ENCODE peak calls at places on chromosomes 6 and 20, in seven cellular contexts. N is uterus, R is left lung, V is ascending aorta, Z is IMR-90, C is GM23248, H is ovary. G is an unnamed sample.

GRCh38 chr6:29141606-29142005 is 29.1 kb upstream of the OR2J2 start:
- DNase-seq in V (no peak), N (no peak), H (no peak), C (no peak), R (no peak), Z (no peak), G (no peak)

GRCh38 chr20:31740208-31740607 is 1.1 kb downstream of the TPX2 start:
- DNase-seq in R (no peak), V (no peak), H (no peak), N (no peak), Z (peak; percentile 80), C (peak; percentile 82), G (no peak)

GRCh38 chr6:17935188-17936149 is 52.0 kb downstream of the KIF13A start:
- DNase-seq in N (no peak), C (no peak), V (no peak), Z (no peak), H (no peak), R (no peak), G (no peak)

GRCh38 chr6:142542704-142543233 is 241.0 kb downstream of the ADGRG6 start:
- DNase-seq in C (peak; percentile 95), Z (peak; percentile 81), R (peak; percentile 50), N (peak; percentile 78), H (peak; percentile 61), V (no peak), G (peak; percentile 67)

GRCh38 chr20:62601172-62601571 is 41.1 kb upstream of the SLCO4A1 start:
- DNase-seq in C (no peak), R (no peak), N (no peak), V (no peak), Z (no peak), H (no peak), G (no peak)

GRCh38 chr6:1364791-1365190 is 24.6 kb upstream of the FOXF2 start:
- DNase-seq in R (no peak), N (no peak), V (no peak), Z (no peak), H (no peak), C (peak; percentile 44), G (no peak)

GRCh38 chr20:32675223-32675975 is 1.7 kb upstream of the C20orf203 start:
- DNase-seq in R (no peak), Z (no peak), N (no peak), V (no peak), C (no peak), H (no peak), G (no peak)

GRCh38 chr20:50569864-50570836 is 60.0 kb downstream of the PTPN1 start:
- DNase-seq in R (no peak), H (no peak), N (no peak), C (peak; percentile 57), Z (peak; percentile 37), V (no peak), G (no peak)

GRCh38 chr6:130524552-130524951 is 158.7 kb downstream of the TMEM200A start:
- DNase-seq in C (no peak), Z (no peak), R (no peak), N (no peak), H (no peak), V (no peak), G (no peak)

GRCh38 chr6:8017276-8017701 is 46.9 kb downstream of the BLOC1S5 start:
- DNase-seq in C (no peak), Z (no peak), V (no peak), H (no peak), R (no peak), N (no peak), G (no peak)

GRCh38 chr6:132257561-132257960 is 143.7 kb downstream of the MOXD1 start:
- DNase-seq in Z (peak; percentile 47), R (no peak), V (no peak), N (no peak), C (peak; percentile 19), H (no peak), G (no peak)

GRCh38 chr6:31122803-31123706 is 2.8 kb upstream of the CDSN start:
- DNase-seq in H (peak; percentile 94), Z (peak; percentile 76), V (no peak), N (peak; percentile 84), C (peak; percentile 96), R (peak; percentile 79), G (peak; percentile 79)

GRCh38 chr20:237479-237878 is 10.4 kb downstream of the DEFB129 start:
- DNase-seq in H (no peak), C (peak; percentile 1), V (no peak), Z (peak; percentile 5), N (no peak), R (peak; percentile 69), G (no peak)

GRCh38 chr6:157789861-157790260 is 33.2 kb upstream of the SNX9 start:
- DNase-seq in N (no peak), R (no peak), H (no peak), V (no peak), C (no peak), Z (no peak), G (no peak)

GRCh38 chr6:10451828-10452509 is 37.1 kb upstream of the TFAP2A start:
- DNase-seq in V (no peak), C (peak; percentile 91), N (no peak), H (no peak), R (peak; percentile 84), Z (peak; percentile 50), G (no peak)

GRCh38 chr20:64107736-64108457 is 532 bp upstream of the NPBWR2 start:
- DNase-seq in H (no peak), V (peak; percentile 3), C (no peak), Z (no peak), R (peak; percentile 19), N (no peak), G (no peak)

GRCh38 chr6:38370653-38371311 is 268.9 kb downstream of the BTBD9 start:
- DNase-seq in C (no peak), V (no peak), H (no peak), Z (no peak), N (peak; percentile 34), R (no peak), G (no peak)

GRCh38 chr20:3165473-3166337 is 6.0 kb upstream of the FASTKD5 start:
- DNase-seq in C (peak; percentile 46), R (no peak), N (peak; percentile 37), Z (peak; percentile 63), V (no peak), H (peak; percentile 69), G (no peak)

GRCh38 chr6:27630727-27631613 is 158.1 kb upstream of the ZNF184 start:
- DNase-seq in N (no peak), V (no peak), R (no peak), C (peak; percentile 52), Z (peak; percentile 47), H (peak; percentile 35), G (no peak)

GRCh38 chr20:63059684-63060056 is 52.9 kb upstream of the BHLHE23 start:
- DNase-seq in N (no peak), Z (no peak), H (no peak), C (no peak), V (no peak), R (peak; percentile 9), G (no peak)

GRCh38 chr6:18720075-18720474 is 332.9 kb downstream of the RNF144B start:
- DNase-seq in R (no peak), Z (no peak), V (no peak), H (no peak), N (no peak), C (no peak), G (no peak)

GRCh38 chr20:41306061-41306727 is 11.3 kb downstream of the ZHX3 start:
- DNase-seq in V (no peak), R (no peak), Z (no peak), H (no peak), C (no peak), N (no peak), G (no peak)

GRCh38 chr6:135478626-135479025 is 18.9 kb downstream of the AHI1 start:
- DNase-seq in Z (no peak), R (no peak), C (no peak), V (no peak), H (no peak), N (no peak), G (no peak)

GRCh38 chr6:135481786-135482369 is 15.7 kb downstream of the AHI1 start:
- DNase-seq in V (no peak), R (no peak), Z (peak; percentile 19), H (no peak), C (peak; percentile 76), N (no peak), G (no peak)
- H3K9me3 ChIP-seq in V (peaks cover 13% of the 10 kb centered on the region), R (peaks cover 64% of the 10 kb centered on the region), Z (peaks cover 39% of the 10 kb centered on the region), H (no peaks in the 10 kb centered on the region), C (peaks cover 9% of the 10 kb centered on the region), N (peaks cover 23% of the 10 kb centered on the region), G (no peaks in the 10 kb centered on the region)

DNA sequence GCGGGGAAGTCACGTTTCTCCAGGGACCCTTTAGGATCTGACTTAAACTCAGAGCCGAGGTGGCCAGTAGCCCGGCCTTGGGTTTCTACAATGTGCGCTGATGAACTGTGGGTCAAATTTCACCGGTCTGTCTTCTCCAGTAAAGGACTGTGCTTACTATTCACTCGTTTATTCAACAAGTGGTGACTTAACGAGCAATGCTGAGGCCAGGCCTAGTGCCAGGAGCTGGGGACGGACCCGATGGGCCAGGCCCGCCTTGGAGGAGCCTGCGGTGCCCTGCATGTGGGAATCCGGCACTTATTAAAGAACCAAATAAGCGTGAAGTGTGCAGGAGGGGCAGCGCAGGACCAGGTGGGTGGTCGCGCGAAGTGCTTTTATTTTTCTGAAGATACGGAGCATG is 24.0 kb downstream of the CTCFL start:
- DNase-seq in N (no peak), H (no peak), C (no peak), Z (no peak), R (no peak), V (no peak), G (no peak)
- H3K27ac ChIP-seq in N (no peak overlapping the region), H (no peak overlapping the region), C (no peak overlapping the region), Z (no peak overlapping the region), R (no peak overlapping the region), V (no peak overlapping the region), G (no peak overlapping the region)

GRCh38 chr20:30611239-30611984 is 646.1 kb upstream of the DEFB115 start:
- DNase-seq in H (no peak), Z (no peak), V (no peak), N (no peak), R (no peak), C (no peak), G (no peak)

GRCh38 chr20:30610044-30610693 is 647.3 kb upstream of the DEFB115 start:
- DNase-seq in H (no peak), C (no peak), R (no peak), V (no peak), N (no peak), Z (no peak), G (no peak)

GRCh38 chr20:30606990-30607389 is 650.5 kb upstream of the DEFB115 start:
- DNase-seq in R (no peak), V (no peak), H (no peak), N (no peak), Z (no peak), C (no peak), G (no peak)

GRCh38 chr20:30612344-30612743 is 645.1 kb upstream of the DEFB115 start:
- DNase-seq in Z (no peak), R (no peak), C (no peak), V (no peak), H (no peak), N (no peak), G (no peak)

GRCh38 chr20:30610751-30611150 is 646.7 kb upstream of the DEFB115 start:
- DNase-seq in N (no peak), V (no peak), H (no peak), C (no peak), Z (no peak), R (no peak), G (no peak)
- H3K9me3 ChIP-seq in N (no peaks in the 10 kb centered on the region), V (no peaks in the 10 kb centered on the region), H (no peaks in the 10 kb centered on the region), C (no peaks in the 10 kb centered on the region), Z (peaks cover 33% of the 10 kb centered on the region), R (peaks cover 24% of the 10 kb centered on the region), G (peaks cover 18% of the 10 kb centered on the region)

DNA sequence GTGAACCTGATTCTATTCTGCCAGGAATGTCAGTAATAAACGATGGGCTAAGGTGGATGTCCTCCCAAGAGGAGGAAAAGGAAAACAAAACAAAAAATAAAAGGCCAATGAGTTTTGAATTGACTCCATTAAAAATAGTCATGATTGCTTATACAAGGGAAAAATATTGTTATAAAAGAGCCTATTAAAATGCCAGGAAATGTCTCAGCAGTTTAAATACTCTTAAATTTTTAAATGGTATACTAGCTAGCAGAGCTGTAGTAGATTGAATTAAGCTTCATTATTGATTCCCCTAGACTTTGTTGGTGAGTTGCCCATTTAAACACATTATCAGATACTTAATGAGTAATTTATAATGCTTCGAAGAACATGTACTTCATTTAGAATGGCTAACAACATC is 990.9 kb upstream of the GJE1 start:
- DNase-seq in C (no peak), R (no peak), V (no peak), Z (no peak), H (no peak), N (no peak), G (no peak)
- H3K27ac ChIP-seq in C (no peak overlapping the region), R (no peak overlapping the region), V (peak overlapping the region; percentile 3), Z (no peak overlapping the region), H (no peak overlapping the region), N (no peak overlapping the region), G (no peak overlapping the region)